ENCODE peak calls at places on chromosomes 5 and 9, in ten cellular contexts. L, Z, M, X, S, K, P, A, D and Y are unnamed samples.

GRCh38 chr9:107638496-107638895 is 148.9 kb upstream of the KLF4 start:
- DNase-seq in L (peak), Z (no peak), M (no peak), X (no peak), S (no peak), K (no peak), P (no peak), A (no peak), D (no peak), Y (no peak)

GRCh38 chr9:108041551-108041950 is 552.0 kb upstream of the KLF4 start:
- DNase-seq in L (peak), Z (no peak), M (peak), X (no peak), S (no peak), K (no peak), P (no peak), A (peak), D (peak), Y (peak)

GRCh38 chr5:167573274-167574127 is 717.9 kb upstream of the WWC1 start:
- DNase-seq in L (peak), Z (no peak), M (peak), X (no peak), S (peak), K (no peak), P (peak), A (peak), D (peak), Y (peak)

GRCh38 chr5:106019271-106019670 is 1651.5 kb downstream of the EFNA5 start:
- DNase-seq in L (no peak), Z (peak), M (peak), X (no peak), S (no peak), K (no peak), P (no peak), A (peak), D (peak), Y (peak)

GRCh38 chr5:178699854-178700253 is 30.6 kb downstream of the ZNF354A start:
- DNase-seq in L (no peak), Z (no peak), M (no peak), X (no peak), S (no peak), K (no peak), P (no peak), A (no peak), D (no peak), Y (no peak)

GRCh38 chr5:38008198-38008597 is 168.4 kb upstream of the GDNF start:
- DNase-seq in L (no peak), Z (no peak), M (no peak), X (no peak), S (no peak), K (no peak), P (no peak), A (no peak), D (no peak), Y (no peak)

GRCh38 chr5:90909091-90909503 is 350.5 kb downstream of the ADGRV1 start:
- DNase-seq in L (no peak), Z (peak), M (peak), X (no peak), S (no peak), K (no peak), P (no peak), A (peak), D (peak), Y (peak)

GRCh38 chr9:34145165-34145564 is 18.7 kb upstream of the DCAF12 start:
- DNase-seq in L (peak), Z (no peak), M (no peak), X (no peak), S (no peak), K (peak), P (no peak), A (no peak), D (no peak), Y (no peak)

GRCh38 chr9:114098660-114099522 is at the start of gene KIF12:
- DNase-seq in L (no peak), Z (no peak), M (no peak), X (no peak), S (peak), K (no peak), P (peak), A (no peak), D (no peak), Y (no peak)

GRCh38 chr9:98248737-98249474 is 6.5 kb downstream of the TBC1D2 start:
- DNase-seq in L (peak), Z (peak), M (peak), X (no peak), S (no peak), K (peak), P (peak), A (peak), D (peak), Y (peak)

GRCh38 chr9:89744255-89744648 is 139.4 kb downstream of the GADD45G start:
- DNase-seq in L (no peak), Z (no peak), M (no peak), X (no peak), S (no peak), K (no peak), P (no peak), A (no peak), D (no peak), Y (no peak)

GRCh38 chr9:88691096-88691495 is 156.1 kb downstream of the NXNL2 start:
- DNase-seq in L (no peak), Z (no peak), M (no peak), X (no peak), S (no peak), K (no peak), P (no peak), A (no peak), D (no peak), Y (no peak)

GRCh38 chr9:70053864-70054263 is 10.2 kb downstream of the MAMDC2 start:
- DNase-seq in L (peak), Z (peak), M (peak), X (peak), S (peak), K (no peak), P (no peak), A (peak), D (no peak), Y (no peak)

GRCh38 chr9:10855847-10856246 is 243.0 kb upstream of the PTPRD start:
- DNase-seq in L (peak), Z (no peak), M (peak), X (no peak), S (peak), K (peak), P (peak), A (peak), D (peak), Y (no peak)

GRCh38 chr9:27856748-27857147 is 283.5 kb upstream of the C9orf72 start:
- DNase-seq in L (no peak), Z (no peak), M (no peak), X (no peak), S (no peak), K (no peak), P (no peak), A (no peak), D (no peak), Y (no peak)

GRCh38 chr9:72462340-72462739 is 59.1 kb upstream of the TMC1 start:
- DNase-seq in L (peak), Z (no peak), M (no peak), X (no peak), S (no peak), K (no peak), P (no peak), A (peak), D (peak), Y (no peak)

GRCh38 chr9:136048560-136049411 is 46.3 kb downstream of the NACC2 start:
- DNase-seq in L (no peak), Z (no peak), M (no peak), X (no peak), S (peak), K (peak), P (no peak), A (no peak), D (no peak), Y (no peak)

GRCh38 chr5:116763987-116764866 is 189.6 kb upstream of the SEMA6A start:
- DNase-seq in L (no peak), Z (no peak), M (peak), X (no peak), S (no peak), K (peak), P (no peak), A (no peak), D (peak), Y (peak)

GRCh38 chr9:121998513-121999049 is 94.5 kb downstream of the TTLL11 start:
- DNase-seq in L (no peak), Z (no peak), M (peak), X (no peak), S (no peak), K (peak), P (no peak), A (no peak), D (no peak), Y (no peak)

GRCh38 chr9:133708770-133709611 is 29.2 kb downstream of the SARDH start:
- DNase-seq in L (no peak), Z (no peak), M (no peak), X (no peak), S (no peak), K (no peak), P (no peak), A (no peak), D (no peak), Y (no peak)

GRCh38 chr9:16526380-16526779 is 344.1 kb downstream of the BNC2 start:
- DNase-seq in L (no peak), Z (no peak), M (peak), X (no peak), S (no peak), K (no peak), P (no peak), A (peak), D (peak), Y (no peak)

GRCh38 chr5:125560476-125561225 is 814.2 kb upstream of the ZNF608 start:
- DNase-seq in L (no peak), Z (no peak), M (no peak), X (no peak), S (no peak), K (peak), P (no peak), A (peak), D (no peak), Y (no peak)

GRCh38 chr9:135136481-135136880 is 49.0 kb downstream of the OLFM1 start:
- DNase-seq in L (no peak), Z (no peak), M (no peak), X (no peak), S (peak), K (no peak), P (no peak), A (no peak), D (no peak), Y (no peak)

GRCh38 chr5:142794527-142794926 is 24.4 kb downstream of the ARHGAP26 start:
- DNase-seq in L (no peak), Z (no peak), M (no peak), X (no peak), S (no peak), K (no peak), P (no peak), A (no peak), D (no peak), Y (no peak)

GRCh38 chr9:33852216-33852826 is 35.4 kb downstream of the UBE2R2 start:
- DNase-seq in L (no peak), Z (peak), M (peak), X (peak), S (peak), K (peak), P (peak), A (peak), D (peak), Y (no peak)

GRCh38 chr5:19986036-19986619 is 1.9 kb downstream of the CDH18 start:
- DNase-seq in L (no peak), Z (peak), M (peak), X (peak), S (no peak), K (no peak), P (no peak), A (peak), D (no peak), Y (peak)

GRCh38 chr9:114906922-114907571 is 23.3 kb downstream of the TNFSF8 start:
- DNase-seq in L (peak), Z (no peak), M (peak), X (peak), S (no peak), K (peak), P (peak), A (peak), D (no peak), Y (no peak)

GRCh38 chr9:88781500-88782391 is 209.5 kb upstream of the S1PR3 start:
- DNase-seq in L (peak), Z (peak), M (peak), X (no peak), S (no peak), K (peak), P (peak), A (peak), D (peak), Y (no peak)

GRCh38 chr5:143717400-143717799 is 94.6 kb upstream of the HMHB1 start:
- DNase-seq in L (peak), Z (peak), M (peak), X (no peak), S (no peak), K (no peak), P (peak), A (peak), D (peak), Y (peak)

GRCh38 chr9:101093620-101094019 is 65.1 kb downstream of the PLPPR1 start:
- DNase-seq in L (peak), Z (no peak), M (peak), X (peak), S (no peak), K (no peak), P (peak), A (peak), D (no peak), Y (no peak)

GRCh38 chr5:95843733-95844223 is 21.3 kb upstream of the GLRX start:
- DNase-seq in L (no peak), Z (no peak), M (peak), X (no peak), S (no peak), K (no peak), P (no peak), A (peak), D (no peak), Y (no peak)

GRCh38 chr9:130156672-130157071 is 15.5 kb upstream of the NCS1 start:
- DNase-seq in L (no peak), Z (no peak), M (no peak), X (no peak), S (no peak), K (no peak), P (no peak), A (no peak), D (no peak), Y (no peak)

GRCh38 chr5:168648576-168648975 is 69.4 kb upstream of the PANK3 start:
- DNase-seq in L (no peak), Z (no peak), M (no peak), X (no peak), S (no peak), K (no peak), P (no peak), A (no peak), D (no peak), Y (no peak)

GRCh38 chr5:151461312-151461711 is 13.9 kb downstream of the SLC36A1 start:
- DNase-seq in L (no peak), Z (no peak), M (no peak), X (no peak), S (no peak), K (no peak), P (no peak), A (no peak), D (no peak), Y (no peak)